ENCODE peak calls at places on chromosomes 3 and 15, in four cellular contexts. X is A549, G is KG1, O is mammary epithelial cell. B is an unnamed sample.

GRCh38 chr3:61861410-61861809 is 300.0 kb downstream of the PTPRG start:
- DNase-seq in X (no peak), G (no peak), O (no peak), B (peak; percentile 3)

GRCh38 chr3:169146112-169146665 is 517.3 kb downstream of the MECOM start:
- DNase-seq in X (no peak), G (no peak), O (peak; percentile 70), B (no peak)

GRCh38 chr3:93910085-93910484 is 63.6 kb downstream of the PROS1 start:
- DNase-seq in X (no peak), G (no peak), O (no peak), B (no peak)

GRCh38 chr3:154510780-154511179 is 80.8 kb upstream of the GPR149 start:
- DNase-seq in X (no peak), G (no peak), O (no peak), B (no peak)

GRCh38 chr15:65423977-65424679 is 1.4 kb upstream of the IGDCC4 start:
- DNase-seq in X (peak; percentile 53), G (no peak), O (no peak), B (peak; percentile 93)

GRCh38 chr15:65952425-65953053 is 83.2 kb downstream of the RAB11A start:
- DNase-seq in X (peak; percentile 58), G (no peak), O (peak; percentile 28), B (no peak)

GRCh38 chr3:146160964-146161724 is at the start of gene PLOD2:
- DNase-seq in X (peak; percentile 89), G (peak; percentile 41), O (peak; percentile 81), B (peak; percentile 94)

GRCh38 chr3:182969277-182969676 is 11.1 kb downstream of the DCUN1D1 start:
- DNase-seq in X (no peak), G (no peak), O (peak; percentile 66), B (peak; percentile 92)

GRCh38 chr3:150172356-150172755 is 201.7 kb upstream of the PFN2 start:
- DNase-seq in X (no peak), G (no peak), O (no peak), B (no peak)

GRCh38 chr3:45795509-45795881 is 841 bp downstream of the SLC6A20 start:
- DNase-seq in X (no peak), G (no peak), O (no peak), B (peak; percentile 68)

GRCh38 chr3:158909870-158910269 is 108.0 kb downstream of the MFSD1 start:
- DNase-seq in X (no peak), G (no peak), O (peak; percentile 42), B (no peak)

GRCh38 chr3:155785662-155786295 is 20.3 kb downstream of the C3orf33 start:
- DNase-seq in X (no peak), G (no peak), O (no peak), B (no peak)

GRCh38 chr3:141413387-141414140 is 45.3 kb downstream of the ZBTB38 start:
- DNase-seq in X (peak; percentile 45), G (no peak), O (no peak), B (no peak)

B was measured in osteoblast.